ENCODE peak calls at places on chromosomes 5 and 9, in eight cellular contexts. E, G, K, V, A, I, Z and T are unnamed samples.

GRCh38 chr5:76958976-76959767 is 6.3 kb downstream of the CRHBP start:
- DNase-seq in K (peak; percentile 64), E (no peak), V (no peak), Z (no peak), A (no peak), I (no peak), G (no peak), T (no peak)

GRCh38 chr9:113484258-113484730 is 20.8 kb downstream of the RGS3 start:
- DNase-seq in A (no peak), V (no peak), I (no peak), Z (peak; percentile 18), K (peak; percentile 14), G (no peak), E (peak; percentile 51), T (no peak)

GRCh38 chr9:126752881-126753670 is 51.8 kb upstream of the ZBTB43 start:
- DNase-seq in E (no peak), Z (no peak), I (no peak), G (no peak), A (no peak), V (no peak), K (no peak), T (no peak)

GRCh38 chr5:105616599-105616998 is 2054.0 kb upstream of the NUDT12 start:
- DNase-seq in G (no peak), V (no peak), Z (no peak), E (no peak), K (no peak), A (no peak), I (no peak), T (no peak)

GRCh38 chr9:70257991-70258691 is 637 bp upstream of the SMC5 start:
- DNase-seq in I (no peak), E (peak; percentile 26), G (peak; percentile 0), K (peak; percentile 48), V (no peak), A (no peak), Z (peak; percentile 85), T (no peak)

GRCh38 chr5:127959152-127959764 is 124.3 kb upstream of the SLC12A2 start:
- DNase-seq in Z (peak; percentile 83), V (peak; percentile 61), K (peak; percentile 87), A (no peak), I (peak; percentile 54), E (peak; percentile 59), G (peak; percentile 39), T (peak; percentile 97)

GRCh38 chr9:85290019-85290418 is 451.7 kb downstream of the AGTPBP1 start:
- DNase-seq in I (no peak), Z (no peak), V (no peak), G (no peak), A (peak; percentile 2), E (no peak), K (no peak), T (no peak)

GRCh38 chr9:120931278-120932085 is 4.9 kb upstream of the TRAF1 start:
- DNase-seq in G (no peak), V (peak; percentile 59), Z (no peak), K (peak; percentile 80), A (peak; percentile 51), I (peak; percentile 43), E (no peak), T (no peak)

GRCh38 chr5:64165500-64166200 is at the start of gene RNF180:
- DNase-seq in V (peak; percentile 76), A (no peak), K (peak; percentile 37), E (no peak), I (no peak), Z (peak; percentile 24), G (no peak), T (peak; percentile 56)

GRCh38 chr5:65801332-65801731 is 79.3 kb downstream of the NLN start:
- DNase-seq in G (no peak), E (no peak), Z (no peak), A (no peak), I (no peak), K (peak; percentile 77), V (no peak), T (no peak)

GRCh38 chr5:98414938-98415337 is 358.5 kb upstream of the RGMB start:
- DNase-seq in A (no peak), G (no peak), Z (no peak), E (no peak), V (no peak), I (no peak), K (peak; percentile 52), T (no peak)

GRCh38 chr5:150258126-150258525 is 31.4 kb downstream of the CAMK2A start:
- DNase-seq in G (no peak), I (no peak), E (no peak), A (no peak), V (no peak), K (no peak), Z (no peak), T (no peak)

GRCh38 chr9:128882677-128883590 is 1.0 kb downstream of the LRRC8A start:
- DNase-seq in V (peak; percentile 46), A (no peak), G (no peak), K (peak; percentile 55), I (no peak), E (peak; percentile 31), Z (no peak), T (no peak)

GRCh38 chr5:124057161-124057814 is 545.3 kb downstream of the CSNK1G3 start:
- DNase-seq in Z (peak; percentile 66), K (no peak), E (no peak), A (no peak), G (no peak), I (no peak), V (peak; percentile 12), T (peak; percentile 77)

GRCh38 chr5:108661590-108662219 is 86.0 kb upstream of the FER start:
- DNase-seq in A (no peak), G (no peak), E (peak; percentile 33), Z (no peak), I (no peak), V (no peak), K (peak; percentile 60), T (peak; percentile 25)

GRCh38 chr9:93183663-93184438 is at the start of gene WNK2:
- DNase-seq in G (no peak), V (peak; percentile 55), E (no peak), Z (peak; percentile 67), K (no peak), I (no peak), A (no peak), T (peak; percentile 66)

GRCh38 chr5:78359831-78360673 is at the start of gene SCAMP1:
- DNase-seq in K (peak; percentile 94), V (peak; percentile 97), Z (peak; percentile 95), E (peak; percentile 77), I (peak; percentile 79), A (peak; percentile 81), G (peak; percentile 87), T (peak; percentile 98)

GRCh38 chr5:78364005-78364404 is 3.6 kb downstream of the SCAMP1 start:
- DNase-seq in Z (no peak), K (peak; percentile 6), V (no peak), I (no peak), A (no peak), G (no peak), E (no peak), T (no peak)

GRCh38 chr5:78360674-78361225 is 333 bp downstream of the SCAMP1 start:
- DNase-seq in I (no peak), G (no peak), A (peak; percentile 49), Z (peak; percentile 66), V (peak; percentile 65), E (no peak), K (no peak), T (peak; percentile 69)

GRCh38 chr5:78362220-78362619 is 1.8 kb downstream of the SCAMP1 start:
- DNase-seq in A (no peak), E (no peak), V (no peak), G (no peak), Z (no peak), I (no peak), K (no peak), T (no peak)

DNA sequence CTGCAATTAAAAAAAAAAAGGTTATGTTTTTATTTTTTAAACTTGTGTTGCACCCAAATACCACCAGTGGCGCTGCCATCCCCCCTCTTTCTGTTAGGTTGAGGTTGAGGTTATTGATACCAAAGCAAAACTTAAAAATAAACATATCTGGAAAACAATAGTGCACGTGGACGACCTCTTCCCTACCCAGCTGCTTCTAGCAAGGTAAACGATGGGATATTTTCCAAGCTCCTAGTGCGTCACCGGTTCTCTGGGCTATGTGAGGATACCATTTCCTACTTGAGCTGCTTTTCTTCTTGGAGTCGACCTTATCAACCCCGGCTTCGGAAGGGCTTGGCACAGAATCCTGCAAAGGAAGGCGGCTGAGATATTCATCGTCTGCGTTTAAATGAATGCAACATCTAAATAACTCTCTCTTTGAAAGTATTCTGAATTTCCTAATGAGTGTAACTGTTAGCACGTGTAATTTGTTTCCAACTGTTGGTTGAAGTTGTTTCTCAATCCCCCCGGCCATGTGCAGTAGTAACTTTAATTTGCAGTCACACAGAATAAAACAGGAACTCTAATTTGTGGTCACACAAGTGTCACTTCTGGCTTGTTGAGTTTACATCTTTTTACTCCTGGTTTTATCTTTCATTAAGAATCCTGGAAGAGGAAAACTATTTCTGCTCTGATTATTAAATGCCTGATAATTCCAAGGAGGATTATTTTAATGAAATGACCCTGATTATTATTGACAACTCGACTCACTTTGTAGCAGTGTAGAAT is 993 bp downstream of the SCAMP1 start:
- DNase-seq in G (no peak), K (peak; percentile 79), E (peak; percentile 51), I (peak; percentile 36), V (peak; percentile 40), A (no peak), Z (peak; percentile 53), T (peak; percentile 35)
- TF ChIP-seq CTCF in G (no peak), K (peak; percentile 35), E (no peak), I (peak; percentile 21), V (no peak), A (no peak), Z (peak; percentile 33), T (peak; percentile 15)

GRCh38 chr5:177005619-177006264 is 837 bp downstream of the UIMC1 start:
- DNase-seq in I (no peak), G (peak; percentile 32), A (peak; percentile 34), K (peak; percentile 70), E (peak; percentile 54), V (peak; percentile 75), Z (peak; percentile 78), T (peak; percentile 82)
- TF ChIP-seq CTCF in I (peak; percentile 75), G (peak; percentile 19), A (peak; percentile 42), K (peak; percentile 61), E (peak; percentile 56), V (peak; percentile 29), Z (peak; percentile 46), T (peak; percentile 42)

DNA sequence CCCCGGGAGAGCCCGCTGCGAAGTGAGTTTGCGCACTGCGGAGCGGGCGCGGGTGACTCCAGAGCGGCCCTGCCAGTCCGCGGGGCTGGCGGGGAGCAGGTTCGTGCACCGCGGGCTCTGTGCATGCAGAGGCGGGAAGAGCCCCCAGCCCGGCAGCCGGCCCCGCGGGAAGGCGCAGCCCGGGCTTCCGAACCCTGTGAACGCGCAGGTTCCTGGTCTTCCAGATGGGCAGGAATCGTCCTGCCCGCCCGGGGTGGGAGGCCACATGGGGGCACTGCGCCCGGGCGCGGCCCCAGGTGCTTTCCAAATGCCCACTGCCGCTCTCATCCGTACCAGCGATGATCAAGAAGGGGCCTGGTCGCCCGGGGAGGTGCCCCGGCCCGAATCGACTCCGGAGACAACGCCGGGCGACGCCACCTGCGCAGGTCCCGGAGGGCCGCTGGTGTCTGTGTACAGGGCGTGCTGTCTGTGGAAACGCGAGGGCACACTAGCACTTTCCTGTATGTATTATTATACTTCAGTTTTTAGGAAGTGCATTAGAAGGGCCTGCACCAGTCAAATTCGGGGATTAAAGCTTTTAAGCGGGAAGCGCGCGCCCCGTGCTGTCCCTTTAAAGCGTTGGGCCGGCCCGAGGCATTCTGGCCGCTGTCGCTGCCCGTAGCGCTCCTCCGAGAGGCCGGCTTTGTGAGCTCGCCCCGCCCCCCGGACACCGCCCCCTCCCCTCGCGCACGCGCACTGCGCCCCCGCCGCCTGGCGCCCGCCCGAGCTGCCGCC is at the start of gene WDR5:
- DNase-seq in I (peak; percentile 33), K (peak; percentile 91), Z (peak; percentile 93), G (peak; percentile 77), E (peak; percentile 73), V (peak; percentile 94), A (peak; percentile 91), T (peak; percentile 86)
- TF ChIP-seq CTCF in I (no peak), K (peak; percentile 15), Z (peak; percentile 10), G (no peak), E (peak; percentile 59), V (peak; percentile 6), A (no peak), T (no peak)

GRCh38 chr9:130732131-130732530 is 38.6 kb downstream of the EXOSC2 start:
- DNase-seq in K (no peak), A (no peak), V (no peak), I (no peak), E (peak; percentile 20), Z (no peak), G (no peak), T (no peak)
- TF ChIP-seq CTCF in K (no peak), A (no peak), V (no peak), I (no peak), E (peak; percentile 9), Z (no peak), G (peak; percentile 21), T (no peak)